ENCODE peak calls at places on chromosomes 11 and 22, in four cellular contexts. G is WTC11, U is H1, L is GM12878. C is an unnamed sample.

GRCh38 chr11:70378506-70379134 is 19.7 kb upstream of the CTTN start:
- DNase-seq in U (no peak), G (no peak), L (no peak), C (no peak)

GRCh38 chr22:27992294-27993165 is 73.5 kb upstream of the PITPNB start:
- DNase-seq in L (no peak), G (no peak), U (no peak), C (no peak)

GRCh38 chr11:35337136-35337918 is 82.0 kb downstream of the SLC1A2 start:
- DNase-seq in G (no peak), L (no peak), U (no peak), C (peak)

GRCh38 chr22:31400023-31400397 is 606 bp downstream of the DRG1 start:
- DNase-seq in L (no peak), U (no peak), G (no peak), C (no peak)

GRCh38 chr11:16820324-16821092 is 82.1 kb downstream of the C11orf58 start:
- DNase-seq in L (peak), U (peak), G (peak), C (peak)

GRCh38 chr22:19517171-19517500 is 7.1 kb downstream of the CLDN5 start:
- DNase-seq in L (no peak), U (no peak), G (no peak), C (no peak)

GRCh38 chr22:32533265-32534068 is 58.9 kb downstream of the FBXO7 start:
- DNase-seq in G (no peak), U (no peak), L (no peak), C (no peak)

GRCh38 chr22:36419177-36419911 is 31.6 kb upstream of the MYH9 start:
- DNase-seq in G (no peak), L (no peak), U (no peak), C (no peak)

GRCh38 chr11:1119282-1120146 is 38.2 kb upstream of the MUC5AC start:
- DNase-seq in U (no peak), L (no peak), G (peak), C (no peak)

GRCh38 chr22:31915499-31916065 is 28.8 kb upstream of the YWHAH start:
- DNase-seq in G (no peak), U (no peak), L (no peak), C (no peak)

GRCh38 chr22:48872271-48873260 is 955.1 kb downstream of the BRD1 start:
- DNase-seq in L (no peak), U (no peak), G (no peak), C (no peak)

GRCh38 chr22:38258895-38259294 is 13.9 kb downstream of the TMEM184B start:
- DNase-seq in G (no peak), U (no peak), L (no peak), C (no peak)

GRCh38 chr11:36265793-36266628 is 23.2 kb downstream of the COMMD9 start:
- DNase-seq in U (peak), L (no peak), G (peak), C (peak)

GRCh38 chr11:13834463-13834862 is 128.1 kb upstream of the SPON1 start:
- DNase-seq in U (peak), G (peak), L (no peak), C (no peak)

GRCh38 chr11:69166186-69167115 is 10.7 kb downstream of the SMIM38 start:
- DNase-seq in U (peak), G (no peak), L (peak), C (peak)

GRCh38 chr11:104858882-104859735 is 39.2 kb downstream of the CASP12 start:
- DNase-seq in U (no peak), L (no peak), G (no peak), C (no peak)

GRCh38 chr11:19713221-19714092 is 820 bp downstream of the NAV2 start:
- DNase-seq in U (no peak), G (peak), L (no peak), C (no peak)

GRCh38 chr11:72848846-72849466 is 34.7 kb downstream of the ATG16L2 start:
- DNase-seq in G (peak), L (no peak), U (no peak), C (no peak)
- TF ChIP-seq ATF3 in G (no peak), L (no peak), U (no peak), C (no peak)

GRCh38 chr11:96474263-96474662 is 84.5 kb downstream of the JRKL start:
- DNase-seq in U (no peak), L (no peak), G (no peak), C (no peak)
- TF ChIP-seq ATF3 in U (no peak), L (no peak), G (no peak), C (no peak)

GRCh38 chr11:7696424-7696823 is 9.9 kb downstream of the OVCH2 start:
- DNase-seq in L (no peak), G (no peak), U (no peak), C (no peak)
- TF ChIP-seq ATF3 in L (no peak), G (no peak), U (no peak), C (no peak)

DNA sequence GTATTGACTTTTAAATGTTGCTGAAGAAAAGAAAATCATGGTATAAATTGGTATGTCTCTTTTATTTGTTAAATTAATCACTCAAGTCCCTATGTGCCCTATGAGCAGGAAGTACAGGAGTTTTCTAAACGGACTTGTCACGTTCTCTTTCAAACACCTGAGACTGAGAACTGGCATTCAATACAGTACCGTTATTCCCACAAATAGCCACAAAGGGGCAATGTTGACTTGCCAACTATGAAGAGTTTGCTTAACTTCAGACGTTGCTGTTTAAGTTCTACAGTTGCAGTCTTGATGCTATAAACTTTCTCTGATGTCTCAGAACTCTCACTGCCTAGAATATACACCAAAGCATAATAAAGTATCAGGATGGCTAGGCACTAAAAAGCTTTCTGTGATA is 7.6 kb downstream of the OR56A1 start:
- DNase-seq in L (peak), G (no peak), U (no peak), C (peak)
- TF ChIP-seq ATF3 in L (no peak), G (no peak), U (no peak), C (no peak)

DNA sequence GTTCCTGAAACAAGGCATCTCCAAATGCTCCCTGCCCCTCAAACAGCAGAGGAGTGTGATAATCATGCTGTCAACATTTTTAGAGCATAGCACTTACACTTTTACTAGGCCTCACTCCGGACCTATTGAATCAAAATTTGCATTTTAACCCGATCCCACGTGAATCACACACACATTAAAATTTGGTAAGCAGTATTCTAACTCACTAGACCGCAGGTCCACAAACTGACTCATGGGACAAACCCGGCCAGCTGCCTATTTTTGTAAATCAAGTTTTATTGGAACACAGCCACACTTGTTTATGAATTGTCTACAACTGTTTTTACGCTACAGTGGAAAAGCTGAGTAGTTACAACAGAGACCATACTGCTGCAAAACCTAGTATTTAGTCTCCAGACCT is 43.3 kb downstream of the SNX19 start:
- DNase-seq in U (no peak), G (no peak), L (no peak), C (no peak)
- TF ChIP-seq ATF3 in U (no peak), G (no peak), L (no peak), C (no peak)

C was measured in HCT116.